ENCODE peak calls at places on chromosome 19, in nine cellular contexts. L is tibial artery; V is activated gamma-delta T cell treated with anti-CD3 and anti-CD28 coated beads, Interleukin-2, amount 50 U/mL, for 16 hours; H is dermis blood vessel endothelial cell; J is HS-27A; Y is body of pancreas; S is pancreas; I is HEK293T; U is T-cell. G is an unnamed sample.

GRCh38 chr19:35744335-35744687 is 907 bp downstream of the U2AF1L4 start:
- DNase-seq in L (no peak), V (no peak), H (no peak), J (no peak), Y (no peak), S (no peak), I (no peak), U (no peak), G (no peak)

GRCh38 chr19:7500811-7501450 is 12.1 kb upstream of the PEX11G start:
- DNase-seq in L (no peak), V (no peak), H (peak), J (no peak), Y (peak), S (peak), I (peak), U (peak), G (peak)

GRCh38 chr19:8578642-8579265 is 1.5 kb upstream of the MYO1F start:
- DNase-seq in L (peak), V (peak), H (peak), J (peak), Y (peak), S (peak), I (peak), U (peak), G (peak)

GRCh38 chr19:28519950-28520861 is 692.7 kb downstream of the UQCRFS1 start:
- DNase-seq in L (no peak), V (no peak), H (no peak), J (no peak), Y (peak), S (peak), I (no peak), U (no peak), G (no peak)

GRCh38 chr19:22144394-22144793 is 52.4 kb downstream of the ZNF676 start:
- DNase-seq in L (no peak), V (no peak), H (peak), J (no peak), Y (no peak), S (no peak), I (no peak), U (no peak), G (no peak)

GRCh38 chr19:51779703-51780102 is 15.3 kb upstream of the FPR3 start:
- DNase-seq in L (no peak), V (no peak), H (no peak), J (no peak), Y (no peak), S (no peak), I (no peak), U (no peak), G (no peak)

GRCh38 chr19:18765224-18765623 is 25.9 kb downstream of the COMP start:
- DNase-seq in L (no peak), V (no peak), H (no peak), J (no peak), Y (peak), S (peak), I (no peak), U (no peak), G (peak)

GRCh38 chr19:50300814-50301606 is 28.2 kb downstream of the KCNC3 start:
- DNase-seq in L (no peak), V (no peak), H (peak), J (peak), Y (no peak), S (no peak), I (no peak), U (no peak), G (no peak)

GRCh38 chr19:50252887-50253268 is 49.5 kb downstream of the MYH14 start:
- DNase-seq in L (no peak), V (no peak), H (no peak), J (no peak), Y (no peak), S (no peak), I (no peak), U (no peak), G (no peak)

GRCh38 chr19:10006335-10006708 is 4.0 kb downstream of the COL5A3 start:
- DNase-seq in L (peak), V (peak), H (no peak), J (no peak), Y (peak), S (peak), I (no peak), U (no peak), G (no peak)

GRCh38 chr19:37329686-37330085 is 41.2 kb upstream of the ZNF527 start:
- DNase-seq in L (no peak), V (no peak), H (peak), J (no peak), Y (no peak), S (no peak), I (no peak), U (no peak), G (no peak)

GRCh38 chr19:3075605-3076431 is 13.5 kb upstream of the TLE5 start:
- DNase-seq in L (no peak), V (peak), H (peak), J (no peak), Y (peak), S (peak), I (peak), U (peak), G (peak)

GRCh38 chr19:467554-467953 is 6.7 kb upstream of the SHC2 start:
- DNase-seq in L (no peak), V (no peak), H (no peak), J (no peak), Y (no peak), S (no peak), I (no peak), U (no peak), G (no peak)

GRCh38 chr19:31539386-31539785 is 190.2 kb upstream of the TSHZ3 start:
- DNase-seq in L (no peak), V (no peak), H (no peak), J (no peak), Y (no peak), S (no peak), I (no peak), U (no peak), G (no peak)

GRCh38 chr19:7112675-7113074 is 43.2 kb downstream of the ZNF557 start:
- DNase-seq in L (no peak), V (no peak), H (no peak), J (no peak), Y (no peak), S (no peak), I (no peak), U (no peak), G (no peak)

GRCh38 chr19:8457209-8457608 is 12.4 kb downstream of the HNRNPM start:
- DNase-seq in L (no peak), V (no peak), H (no peak), J (no peak), Y (no peak), S (no peak), I (no peak), U (no peak), G (no peak)

GRCh38 chr19:35332817-35333216 is 3.8 kb downstream of the CD22 start:
- DNase-seq in L (no peak), V (no peak), H (peak), J (no peak), Y (no peak), S (no peak), I (no peak), U (peak), G (no peak)

GRCh38 chr19:38786572-38787265 is 2.3 kb upstream of the LGALS7B start:
- DNase-seq in L (no peak), V (no peak), H (no peak), J (no peak), Y (no peak), S (no peak), I (no peak), U (no peak), G (no peak)

GRCh38 chr19:45638930-45639729 is at the start of gene EML2:
- DNase-seq in L (peak), V (peak), H (peak), J (no peak), Y (peak), S (peak), I (no peak), U (peak), G (peak)

GRCh38 chr19:56201973-56202372 is at the start of gene ZSCAN5C:
- DNase-seq in L (no peak), V (no peak), H (no peak), J (no peak), Y (no peak), S (no peak), I (no peak), U (no peak), G (no peak)

GRCh38 chr19:903266-903797 is 9.7 kb downstream of the R3HDM4 start:
- DNase-seq in L (no peak), V (no peak), H (no peak), J (no peak), Y (peak), S (no peak), I (no peak), U (no peak), G (no peak)

GRCh38 chr19:37303591-37304171 is 67.2 kb upstream of the ZNF527 start:
- DNase-seq in L (no peak), V (no peak), H (no peak), J (no peak), Y (no peak), S (no peak), I (no peak), U (no peak), G (no peak)

GRCh38 chr19:49213791-49214190 is 56.2 kb downstream of the TRPM4 start:
- DNase-seq in L (no peak), V (no peak), H (no peak), J (no peak), Y (no peak), S (no peak), I (peak), U (no peak), G (no peak)

GRCh38 chr19:1046836-1047695 is 7.2 kb downstream of the ABCA7 start:
- DNase-seq in L (no peak), V (no peak), H (no peak), J (no peak), Y (no peak), S (no peak), I (no peak), U (no peak), G (peak)

GRCh38 chr19:13083627-13084026 is 19.0 kb downstream of the LYL1 start:
- DNase-seq in L (no peak), V (no peak), H (no peak), J (no peak), Y (no peak), S (no peak), I (no peak), U (no peak), G (no peak)

GRCh38 chr19:32880607-32881006 is 11.0 kb upstream of the SLC7A9 start:
- DNase-seq in L (no peak), V (no peak), H (no peak), J (no peak), Y (no peak), S (no peak), I (no peak), U (no peak), G (no peak)

GRCh38 chr19:3458595-3459284 is 21.6 kb downstream of the SMIM24 start:
- DNase-seq in L (peak), V (no peak), H (peak), J (no peak), Y (no peak), S (peak), I (peak), U (no peak), G (no peak)

GRCh38 chr19:41821003-41821735 is 23.3 kb downstream of the LYPD4 start:
- DNase-seq in L (no peak), V (no peak), H (peak), J (peak), Y (peak), S (no peak), I (peak), U (no peak), G (peak)

GRCh38 chr19:19399733-19400438 is 5.6 kb upstream of the GATAD2A start:
- DNase-seq in L (no peak), V (no peak), H (peak), J (no peak), Y (no peak), S (no peak), I (no peak), U (no peak), G (no peak)

GRCh38 chr19:38143847-38144246 is 80.2 kb downstream of the DPF1 start:
- DNase-seq in L (no peak), V (no peak), H (no peak), J (no peak), Y (no peak), S (no peak), I (no peak), U (no peak), G (no peak)

GRCh38 chr19:41863209-41863931 is 3.3 kb downstream of the RPS19 start:
- DNase-seq in L (no peak), V (no peak), H (no peak), J (no peak), Y (no peak), S (no peak), I (no peak), U (no peak), G (no peak)

GRCh38 chr19:18603958-18604819 is 2.4 kb downstream of the CRLF1 start:
- DNase-seq in L (peak), V (no peak), H (no peak), J (no peak), Y (no peak), S (no peak), I (no peak), U (no peak), G (peak)

GRCh38 chr19:14972676-14973075 is 7.0 kb downstream of the SLC1A6 start:
- DNase-seq in L (no peak), V (no peak), H (no peak), J (no peak), Y (no peak), S (no peak), I (no peak), U (no peak), G (no peak)

GRCh38 chr19:12733369-12733896 is 1.1 kb downstream of the TRIR start:
- DNase-seq in L (no peak), V (no peak), H (peak), J (no peak), Y (no peak), S (no peak), I (no peak), U (peak), G (no peak)

GRCh38 chr19:51559240-51559639 is 11.8 kb upstream of the ZNF175 start:
- DNase-seq in L (no peak), V (no peak), H (no peak), J (no peak), Y (no peak), S (no peak), I (no peak), U (no peak), G (no peak)

G was measured in mucosa of descending colon.